ENCODE peak calls at places on chromosomes 16 and 17, in nine cellular contexts. Q, T, V, B, R, L, F, Y and I are unnamed samples. For H3K4me1, the result is how much of the 10 kb centered on the place peaks cover.

GRCh38 chr16:19088341-19088916 is 21.0 kb downstream of the COQ7 start:
- DNase-seq in Q (peak), T (no peak), V (no peak), B (no peak), R (no peak), L (no peak), F (no peak), Y (no peak), I (no peak)

GRCh38 chr17:73338050-73338491 is 26.3 kb upstream of the CDC42EP4 start:
- DNase-seq in Q (no peak), T (peak), V (no peak), B (no peak), R (no peak), L (no peak), F (no peak), Y (no peak), I (no peak)

GRCh38 chr16:15494231-15494630 is 59.8 kb downstream of the BMERB1 start:
- DNase-seq in Q (no peak), T (no peak), V (no peak), B (no peak), R (no peak), L (peak), F (no peak), Y (no peak), I (no peak)

GRCh38 chr16:89721644-89722391 is 481 bp downstream of the ZNF276 start:
- DNase-seq in Q (peak), T (peak), V (peak), B (peak), R (peak), L (no peak), F (peak), Y (peak), I (peak)

GRCh38 chr17:44921122-44921882 is 6.0 kb upstream of the GFAP start:
- DNase-seq in Q (no peak), T (peak), V (no peak), B (no peak), R (no peak), L (no peak), F (peak), Y (no peak), I (no peak)

GRCh38 chr17:43309505-43310329 is 75.9 kb upstream of the RNU2-1 start:
- DNase-seq in Q (no peak), T (no peak), V (no peak), B (no peak), R (peak), L (no peak), F (no peak), Y (peak), I (no peak)

GRCh38 chr17:76452102-76452645 is 778 bp downstream of the UBE2O start:
- DNase-seq in Q (no peak), T (no peak), V (no peak), B (no peak), R (no peak), L (no peak), F (no peak), Y (no peak), I (no peak)

GRCh38 chr17:65467156-65467555 is 94.3 kb downstream of the AXIN2 start:
- DNase-seq in Q (no peak), T (no peak), V (no peak), B (no peak), R (no peak), L (no peak), F (no peak), Y (no peak), I (no peak)

GRCh38 chr16:89357055-89357454 is 133.3 kb downstream of the ANKRD11 start:
- DNase-seq in Q (no peak), T (peak), V (no peak), B (no peak), R (peak), L (no peak), F (peak), Y (no peak), I (no peak)

GRCh38 chr16:82177555-82177954 is 7.5 kb upstream of the MPHOSPH6 start:
- DNase-seq in Q (no peak), T (no peak), V (no peak), B (no peak), R (no peak), L (no peak), F (no peak), Y (no peak), I (no peak)

DNA sequence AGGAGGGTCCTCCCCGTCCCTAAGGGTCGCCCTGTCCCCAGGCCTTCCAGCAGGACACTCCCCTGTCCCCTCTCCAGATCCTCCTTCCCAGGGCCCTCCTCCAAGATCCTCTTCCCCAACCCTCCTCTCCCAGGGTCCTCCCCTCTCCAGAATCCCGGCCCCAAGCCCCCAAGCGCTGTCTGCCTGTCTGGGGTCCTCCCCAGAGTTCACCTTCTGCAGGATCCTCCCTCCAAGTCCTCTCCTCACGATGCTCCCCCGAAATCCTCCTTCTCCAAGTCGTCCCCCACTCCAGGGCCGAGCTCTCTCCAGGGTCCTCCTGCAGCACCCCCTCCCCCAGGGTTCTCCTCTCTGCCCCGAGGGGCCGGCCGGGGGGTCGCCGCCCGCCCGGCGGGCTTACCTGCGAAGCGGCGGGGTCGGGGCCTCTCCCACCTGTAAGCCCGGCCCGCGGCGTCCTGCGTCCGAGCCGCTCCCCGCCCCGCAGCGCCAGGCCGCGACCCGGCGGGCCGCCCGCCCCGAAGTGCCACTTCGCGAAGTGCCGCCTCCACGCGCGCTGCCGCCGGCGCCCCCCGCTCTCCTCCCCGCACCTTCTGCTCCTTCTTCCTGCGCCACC is 678 bp upstream of the BAIAP2 start:
- DNase-seq in Q (no peak), T (no peak), V (no peak), B (peak), R (no peak), L (no peak), F (peak), Y (no peak), I (no peak)
- H3K4me1 ChIP-seq in Q (under half), T (half or more), V (under half), B (under half), R (under half), L (under half), F (under half), Y (under half), I (under half)

DNA sequence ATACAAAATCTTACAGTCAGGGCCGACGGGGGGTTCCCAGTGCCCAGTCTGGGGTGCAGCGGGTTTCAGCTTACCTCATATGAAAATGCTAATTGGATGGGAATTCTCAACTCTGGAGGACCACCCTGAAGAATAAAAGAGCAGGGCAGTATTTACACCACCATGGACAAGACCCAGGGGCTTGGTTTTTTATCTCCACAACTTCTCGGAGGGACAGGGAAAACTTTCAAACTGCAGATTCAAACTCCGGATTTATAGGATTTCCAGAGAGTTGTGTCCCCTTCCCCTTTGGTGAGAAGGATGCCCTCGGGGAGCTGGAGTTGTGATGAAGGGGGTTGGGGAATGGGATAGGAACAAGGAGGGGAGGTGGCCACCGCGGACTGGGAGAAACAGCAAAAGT is 15.6 kb downstream of the FOXL1 start:
- DNase-seq in Q (no peak), T (no peak), V (no peak), B (no peak), R (no peak), L (no peak), F (no peak), Y (no peak), I (no peak)
- H3K4me1 ChIP-seq in Q (under half), T (under half), V (under half), B (under half), R (under half), L (under half), F (under half), Y (under half), I (under half)

GRCh38 chr17:4310349-4311060 is 46.7 kb upstream of the ANKFY1 start:
- DNase-seq in Q (peak), T (no peak), V (no peak), B (peak), R (no peak), L (no peak), F (no peak), Y (no peak), I (no peak)
- H3K4me1 ChIP-seq in Q (under half), T (under half), V (under half), B (under half), R (under half), L (under half), F (under half), Y (under half), I (under half)

GRCh38 chr17:78000351-78000750 is 41.8 kb downstream of the TNRC6C start:
- DNase-seq in Q (peak), T (no peak), V (no peak), B (peak), R (peak), L (no peak), F (no peak), Y (no peak), I (no peak)

GRCh38 chr17:78001182-78001581 is 42.7 kb downstream of the TNRC6C start:
- DNase-seq in Q (peak), T (no peak), V (no peak), B (no peak), R (no peak), L (no peak), F (no peak), Y (no peak), I (no peak)

GRCh38 chr17:78001612-78002011 is 43.1 kb downstream of the TNRC6C start:
- DNase-seq in Q (no peak), T (no peak), V (no peak), B (no peak), R (no peak), L (no peak), F (no peak), Y (no peak), I (no peak)

GRCh38 chr17:78002166-78002565 is 43.7 kb downstream of the TNRC6C start:
- DNase-seq in Q (no peak), T (no peak), V (no peak), B (no peak), R (no peak), L (no peak), F (no peak), Y (no peak), I (no peak)

DNA sequence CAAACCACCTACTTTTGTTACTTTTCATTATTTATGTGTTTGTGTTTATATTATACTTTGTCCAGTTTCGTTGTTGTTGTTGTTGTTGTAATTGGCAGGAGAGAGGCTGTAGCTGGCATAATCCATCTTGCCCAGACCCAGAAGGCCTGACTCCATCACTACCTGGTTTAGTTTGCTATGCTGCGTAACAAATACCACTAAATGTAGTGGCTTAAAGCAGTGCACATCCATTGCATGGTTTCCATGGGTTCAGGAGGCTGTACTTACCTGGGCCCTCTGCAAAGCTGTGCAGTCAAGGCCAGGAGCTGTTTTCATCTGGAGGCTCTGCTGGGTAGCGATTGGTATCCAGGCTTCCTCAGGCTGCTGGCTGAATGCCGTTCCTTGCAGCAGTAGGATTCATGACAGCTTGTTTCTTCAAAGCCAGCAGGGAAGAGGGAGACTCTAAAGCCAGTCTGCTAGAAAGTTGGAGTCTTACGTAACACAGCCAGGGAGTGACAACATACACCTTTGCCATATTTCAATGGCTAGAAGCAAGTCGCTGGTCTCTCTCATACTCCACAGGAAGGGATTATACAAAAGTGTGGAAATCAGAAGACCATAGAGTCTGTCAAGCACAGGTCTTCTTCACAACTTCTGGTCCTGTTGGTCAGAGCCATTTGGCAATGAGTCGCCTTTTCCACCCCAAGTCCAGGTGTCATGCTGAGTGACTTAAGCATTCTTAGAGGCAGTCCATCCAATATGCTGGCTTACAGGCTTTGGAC is 41.1 kb downstream of the TNRC6C start:
- DNase-seq in Q (peak), T (no peak), V (no peak), B (peak), R (peak), L (peak), F (no peak), Y (no peak), I (no peak)
- H3K4me1 ChIP-seq in Q (under half), T (under half), V (under half), B (under half), R (under half), L (under half), F (under half), Y (under half), I (under half)

DNA sequence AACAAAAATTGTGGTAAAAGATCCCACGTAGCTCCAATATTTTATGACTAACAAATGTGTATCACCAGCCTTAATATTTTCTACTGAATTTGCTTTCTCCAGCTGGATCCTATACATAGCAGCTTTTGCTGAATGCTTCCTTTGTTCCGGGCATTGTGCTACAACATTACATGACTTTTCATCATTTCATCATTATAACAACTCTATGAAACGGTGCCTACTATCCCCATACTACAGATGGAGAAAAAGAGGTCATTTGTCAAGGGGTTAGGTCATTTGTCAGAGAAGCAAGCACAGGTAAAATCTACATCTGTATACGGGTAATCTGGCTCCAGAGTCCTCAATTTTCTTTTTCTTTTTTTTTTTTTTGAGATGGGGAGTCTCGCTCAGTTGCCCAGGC is 74.3 kb downstream of the KANSL1 start:
- DNase-seq in Q (no peak), T (no peak), V (no peak), B (no peak), R (no peak), L (no peak), F (no peak), Y (no peak), I (no peak)
- H3K4me1 ChIP-seq in Q (under half), T (under half), V (under half), B (under half), R (under half), L (under half), F (under half), Y (under half), I (under half)